ENCODE peak calls at places on chromosomes 13 and 19, in six cellular contexts. R is Peyer's patch, Q is bronchial epithelial cell, O is spleen, D is left lung, M is GM23338. I is an unnamed sample. For H3K36me3, the result is how much of the 10 kb centered on the place peaks cover.

GRCh38 chr13:91167706-91168459 is 179.6 kb upstream of the MIR17HG start:
- DNase-seq in R (no peak), Q (no peak), O (no peak), D (no peak), M (no peak), I (no peak)

GRCh38 chr13:109175666-109176065 is 546.3 kb downstream of the MYO16 start:
- DNase-seq in R (no peak), Q (no peak), O (no peak), D (no peak), M (no peak), I (no peak)

GRCh38 chr13:98909016-98909415 is 68.8 kb downstream of the DOCK9 start:
- DNase-seq in R (no peak), Q (peak), O (no peak), D (no peak), M (no peak), I (no peak)

GRCh38 chr19:13149628-13150186 is 468 bp downstream of the STX10 start:
- DNase-seq in R (peak), Q (no peak), O (peak), D (peak), M (peak), I (peak)

GRCh38 chr19:53642381-53643099 is 10.7 kb downstream of the DPRX start:
- DNase-seq in R (no peak), Q (no peak), O (no peak), D (no peak), M (no peak), I (no peak)

GRCh38 chr19:44746616-44746945 is 1.9 kb upstream of the BCL3 start:
- DNase-seq in R (no peak), Q (no peak), O (no peak), D (no peak), M (no peak), I (no peak)

GRCh38 chr13:66618702-66619101 is 611.4 kb downstream of the PCDH9 start:
- DNase-seq in R (no peak), Q (peak), O (no peak), D (no peak), M (peak), I (no peak)

GRCh38 chr13:98180092-98180491 is 3.0 kb upstream of the RNF113B start:
- DNase-seq in R (no peak), Q (peak), O (no peak), D (no peak), M (no peak), I (no peak)

GRCh38 chr13:83184150-83184475 is 698.2 kb downstream of the SLITRK1 start:
- DNase-seq in R (no peak), Q (no peak), O (no peak), D (no peak), M (no peak), I (no peak)

GRCh38 chr13:21813110-21813509 is 142.2 kb downstream of the FGF9 start:
- DNase-seq in R (no peak), Q (no peak), O (no peak), D (no peak), M (peak), I (no peak)

GRCh38 chr19:55935206-55935605 is 3.1 kb upstream of the NLRP13 start:
- DNase-seq in R (no peak), Q (no peak), O (no peak), D (no peak), M (no peak), I (no peak)

GRCh38 chr13:33119886-33120543 is 103.8 kb downstream of the KL start:
- DNase-seq in R (no peak), Q (peak), O (no peak), D (no peak), M (no peak), I (no peak)

DNA sequence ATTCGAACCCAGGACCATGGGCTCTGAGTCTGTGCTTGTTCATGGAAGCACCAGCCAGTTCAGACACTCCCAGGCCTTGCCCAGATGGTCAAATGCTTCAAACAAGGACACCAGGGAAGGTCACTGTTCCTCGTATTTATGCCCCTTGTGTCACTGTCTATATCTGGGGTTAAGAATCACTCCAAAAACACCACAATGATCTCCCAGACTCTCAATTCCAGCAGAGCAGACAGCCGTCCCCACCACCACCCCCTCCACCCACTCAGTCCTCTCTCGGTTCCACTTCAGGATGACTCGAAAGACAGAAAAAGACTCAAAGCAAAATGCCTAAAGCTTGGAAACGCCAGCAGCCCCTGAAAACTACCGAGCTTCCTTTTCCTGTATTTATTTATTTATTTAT is 79.0 kb downstream of the INSR start:
- DNase-seq in R (no peak), Q (no peak), O (no peak), D (no peak), M (no peak), I (no peak)
- TF ChIP-seq CTCF in R (no peak), Q (no peak), O (no peak), D (no peak), M (no peak), I (no peak)

DNA sequence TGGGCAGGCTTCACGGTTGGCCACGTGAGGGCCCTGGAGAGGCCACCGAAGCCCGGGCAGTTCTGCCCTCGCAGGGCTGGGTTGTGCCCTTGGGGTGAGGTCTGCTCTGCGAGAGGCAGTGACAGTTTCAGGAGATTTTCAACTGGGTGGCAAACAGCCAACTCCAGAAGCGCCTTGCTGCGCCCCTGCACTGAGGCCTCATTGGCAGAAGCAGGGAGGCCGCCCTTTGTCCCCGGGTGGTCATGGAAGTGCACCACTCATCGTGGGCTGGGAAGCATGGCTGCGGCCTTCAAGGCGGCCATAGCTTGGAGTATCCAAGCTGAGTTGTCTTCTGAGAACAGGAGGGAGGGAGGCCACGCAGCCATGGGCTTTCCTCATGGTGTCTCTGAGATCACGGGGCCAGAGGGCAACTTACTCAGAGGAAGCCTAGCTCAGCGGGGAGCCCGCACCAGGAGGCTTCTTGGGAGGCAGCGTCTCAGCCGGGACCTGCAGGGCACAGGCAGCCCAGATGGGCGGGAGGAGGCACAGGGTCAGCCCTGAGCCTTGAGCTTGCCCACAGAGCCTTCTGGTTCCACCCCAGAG is 14.8 kb downstream of the PLEKHJ1 start:
- DNase-seq in R (no peak), Q (no peak), O (no peak), D (no peak), M (no peak), I (no peak)
- H3K4me3 ChIP-seq in R (no peak), Q (no peak), O (no peak), D (no peak), M (no peak), I (no peak)

GRCh38 chr13:110497003-110497402 is 64.5 kb downstream of the RAB20 start:
- DNase-seq in R (no peak), Q (no peak), O (no peak), D (no peak), M (no peak), I (no peak)

GRCh38 chr13:110498765-110499164 is 62.8 kb downstream of the RAB20 start:
- DNase-seq in R (no peak), Q (no peak), O (no peak), D (no peak), M (no peak), I (no peak)

GRCh38 chr13:110501188-110501587 is 60.3 kb downstream of the RAB20 start:
- DNase-seq in R (no peak), Q (no peak), O (no peak), D (no peak), M (no peak), I (no peak)

GRCh38 chr13:110498327-110498726 is 63.2 kb downstream of the RAB20 start:
- DNase-seq in R (no peak), Q (no peak), O (no peak), D (no peak), M (no peak), I (no peak)

GRCh38 chr13:110499621-110500281 is 61.8 kb downstream of the RAB20 start:
- DNase-seq in R (no peak), Q (peak), O (no peak), D (no peak), M (no peak), I (peak)
- H3K36me3 ChIP-seq in R (under half), Q (under half), O (under half), D (under half), M (under half), I (under half)

GRCh38 chr19:3369337-3370213 is 3.2 kb downstream of the NFIC start:
- DNase-seq in R (no peak), Q (no peak), O (peak), D (peak), M (peak), I (no peak)
- TF ChIP-seq CTCF in R (no peak), Q (no peak), O (no peak), D (no peak), M (no peak), I (no peak)

GRCh38 chr19:999379-999719 is 870 bp upstream of the GRIN3B start:
- DNase-seq in R (no peak), Q (no peak), O (no peak), D (no peak), M (no peak), I (no peak)

GRCh38 chr19:1000095-1000494 is at the start of gene GRIN3B:
- DNase-seq in R (peak), Q (peak), O (peak), D (no peak), M (peak), I (peak)

GRCh38 chr19:1001538-1002166 is 1.4 kb downstream of the GRIN3B start:
- DNase-seq in R (peak), Q (no peak), O (peak), D (peak), M (peak), I (peak)

GRCh38 chr19:1002600-1002999 is 2.4 kb downstream of the GRIN3B start:
- DNase-seq in R (no peak), Q (no peak), O (no peak), D (no peak), M (no peak), I (no peak)

GRCh38 chr19:1000591-1001537 is 645 bp downstream of the GRIN3B start:
- DNase-seq in R (no peak), Q (no peak), O (no peak), D (no peak), M (peak), I (no peak)
- H3K4me3 ChIP-seq in R (peak), Q (no peak), O (peak), D (no peak), M (peak), I (peak)